ENCODE peak calls at places on chromosomes 3 and 15, in five cellular contexts. F, I, U, S and T are unnamed samples.

GRCh38 chr3:123169492-123169929 is 32.2 kb upstream of the SEC22A start:
- DNase-seq in S (no peak), F (no peak), I (no peak), U (no peak), T (no peak)

GRCh38 chr3:58900372-58900771 is 149.5 kb downstream of the CFAP20DC start:
- DNase-seq in S (no peak), F (no peak), U (no peak), I (no peak), T (no peak)

GRCh38 chr3:5699811-5700210 is 512.3 kb downstream of the EDEM1 start:
- DNase-seq in U (no peak), I (no peak), S (no peak), F (no peak), T (no peak)

GRCh38 chr3:11717768-11718581 is 74.3 kb upstream of the VGLL4 start:
- DNase-seq in I (no peak), F (no peak), U (no peak), S (peak; percentile 14), T (no peak)

GRCh38 chr15:61157933-61158332 is 71.2 kb downstream of the RORA start:
- DNase-seq in F (no peak), U (no peak), S (no peak), I (no peak), T (no peak)

GRCh38 chr15:29196306-29196705 is 73.3 kb downstream of the NSMCE3 start:
- DNase-seq in I (no peak), S (no peak), F (no peak), U (peak; percentile 69), T (peak; percentile 35)

GRCh38 chr15:73922186-73923151 is 3.8 kb upstream of the LOXL1 start:
- DNase-seq in I (no peak), S (peak; percentile 74), U (peak; percentile 65), F (no peak), T (no peak)

GRCh38 chr3:46893763-46894162 is 16.2 kb downstream of the PTH1R start:
- DNase-seq in U (no peak), I (no peak), S (no peak), F (no peak), T (no peak)

GRCh38 chr3:122497425-122497824 is 17.3 kb downstream of the KPNA1 start:
- DNase-seq in S (peak; percentile 93), F (no peak), I (peak; percentile 62), U (no peak), T (no peak)

GRCh38 chr15:68599560-68600071 is 20.8 kb downstream of the CORO2B start:
- DNase-seq in U (peak; percentile 80), I (no peak), F (peak; percentile 64), S (peak; percentile 39), T (peak; percentile 87)

GRCh38 chr15:77837649-77838025 is 204.9 kb upstream of the LINGO1 start:
- DNase-seq in S (no peak), F (no peak), I (no peak), U (no peak), T (no peak)

GRCh38 chr3:15858547-15859506 is 61.0 kb upstream of the ANKRD28 start:
- DNase-seq in I (no peak), F (peak; percentile 4), S (peak; percentile 10), U (peak; percentile 73), T (peak; percentile 55)

GRCh38 chr15:42373274-42373673 is 14.0 kb downstream of the CAPN3 start:
- DNase-seq in F (no peak), S (no peak), U (no peak), I (no peak), T (no peak)

GRCh38 chr3:27521872-27522265 is 37.7 kb upstream of the SLC4A7 start:
- DNase-seq in U (no peak), S (no peak), F (no peak), I (no peak), T (no peak)

GRCh38 chr3:78494831-78495230 is 1273.0 kb downstream of the ROBO1 start:
- DNase-seq in S (no peak), F (no peak), I (no peak), U (no peak), T (no peak)

GRCh38 chr15:39918688-39919385 is 1.2 kb downstream of the GPR176 start:
- DNase-seq in U (no peak), F (no peak), I (no peak), S (peak; percentile 72), T (no peak)

GRCh38 chr15:70093481-70094309 is 4.0 kb downstream of the TLE3 start:
- DNase-seq in I (no peak), F (peak; percentile 78), U (no peak), S (no peak), T (no peak)

GRCh38 chr3:128203171-128203570 is 49.9 kb downstream of the EEFSEC start:
- DNase-seq in F (no peak), I (no peak), U (no peak), S (no peak), T (no peak)

GRCh38 chr15:52523192-52523591 is 5.5 kb downstream of the MYO5A start:
- DNase-seq in I (peak; percentile 66), S (no peak), F (no peak), U (no peak), T (no peak)

GRCh38 chr15:92891533-92892200 is 8.5 kb upstream of the CHD2 start:
- DNase-seq in F (no peak), U (no peak), I (no peak), S (no peak), T (no peak)

GRCh38 chr3:85912981-85913380 is 954.2 kb downstream of the CADM2 start:
- DNase-seq in F (no peak), U (no peak), I (no peak), S (no peak), T (no peak)

GRCh38 chr15:100464256-100464655 is 64.5 kb downstream of the CERS3 start:
- DNase-seq in U (no peak), F (no peak), S (no peak), I (no peak), T (no peak)

GRCh38 chr3:29605845-29606244 is 325.0 kb downstream of the RBMS3 start:
- DNase-seq in S (peak; percentile 31), U (no peak), F (no peak), I (peak; percentile 72), T (no peak)

GRCh38 chr15:82140859-82141258 is 95.0 kb upstream of the MEX3B start:
- DNase-seq in S (no peak), I (no peak), F (no peak), U (no peak), T (no peak)

GRCh38 chr3:112086018-112086854 is at the start of gene C3orf52:
- DNase-seq in S (peak; percentile 68), U (peak; percentile 95), F (peak; percentile 61), I (peak; percentile 29), T (peak; percentile 85)

GRCh38 chr3:138030881-138031280 is 20.9 kb downstream of the CLDN18 start:
- DNase-seq in S (no peak), F (no peak), U (no peak), I (no peak), T (no peak)